ENCODE peak calls at places on chromosome 17, in eight cellular contexts. R is epithelial cell of esophagus, J is cardiac muscle cell, V is mammary epithelial cell, W is endothelial cell, D is MM.1S, Y is NB4, O is GM23338. Z is an unnamed sample.

GRCh38 chr17:74430706-74431567 is 951 bp upstream of the GPRC5C start:
- DNase-seq in R (peak), J (peak), V (peak), W (peak), D (no peak), Y (peak), O (peak), Z (peak)

GRCh38 chr17:56973520-56973919 is 4.4 kb upstream of the SCPEP1 start:
- DNase-seq in R (peak), J (no peak), V (peak), W (no peak), D (no peak), Y (no peak), O (no peak), Z (no peak)

GRCh38 chr17:17388657-17389496 is 85.7 kb downstream of the NT5M start:
- DNase-seq in R (no peak), J (no peak), V (no peak), W (no peak), D (no peak), Y (no peak), O (no peak), Z (no peak)

GRCh38 chr17:8060274-8060673 is 21.4 kb downstream of the ALOX15B start:
- DNase-seq in R (peak), J (peak), V (peak), W (peak), D (peak), Y (peak), O (peak), Z (peak)

GRCh38 chr17:72719582-72720493 is 372.6 kb downstream of the SLC39A11 start:
- DNase-seq in R (peak), J (peak), V (no peak), W (no peak), D (no peak), Y (peak), O (no peak), Z (no peak)

GRCh38 chr17:5881849-5882248 is 188.3 kb upstream of the WSCD1 start:
- DNase-seq in R (no peak), J (no peak), V (no peak), W (no peak), D (no peak), Y (no peak), O (no peak), Z (no peak)

GRCh38 chr17:7329360-7330098 is 394 bp upstream of the NEURL4 start:
- DNase-seq in R (peak), J (peak), V (peak), W (peak), D (peak), Y (peak), O (peak), Z (peak)

GRCh38 chr17:59366040-59366757 is 34.7 kb downstream of the YPEL2 start:
- DNase-seq in R (no peak), J (no peak), V (no peak), W (no peak), D (no peak), Y (peak), O (peak), Z (no peak)

GRCh38 chr17:80219777-80220708 is at the start of the genes SGSH and SLC26A11:
- DNase-seq in R (peak), J (peak), V (peak), W (peak), D (peak), Y (peak), O (peak), Z (peak)

GRCh38 chr17:28908640-28909098 is 5.8 kb upstream of the DHRS13 start:
- DNase-seq in R (peak), J (peak), V (peak), W (no peak), D (no peak), Y (no peak), O (no peak), Z (no peak)

GRCh38 chr17:65546579-65546978 is 14.9 kb downstream of the AXIN2 start:
- DNase-seq in R (no peak), J (no peak), V (no peak), W (no peak), D (no peak), Y (no peak), O (no peak), Z (no peak)

GRCh38 chr17:73550561-73550960 is 93.7 kb downstream of the SDK2 start:
- DNase-seq in R (peak), J (no peak), V (peak), W (no peak), D (no peak), Y (no peak), O (no peak), Z (no peak)

GRCh38 chr17:65659512-65659911 is 98.1 kb upstream of the AXIN2 start:
- DNase-seq in R (no peak), J (no peak), V (no peak), W (no peak), D (no peak), Y (no peak), O (no peak), Z (no peak)

GRCh38 chr17:8391711-8392110 is 5.9 kb downstream of the RNF222 start:
- DNase-seq in R (peak), J (peak), V (peak), W (no peak), D (no peak), Y (no peak), O (no peak), Z (no peak)

GRCh38 chr17:6506679-6507231 is 49.6 kb downstream of the PITPNM3 start:
- DNase-seq in R (peak), J (peak), V (peak), W (no peak), D (no peak), Y (no peak), O (no peak), Z (no peak)

GRCh38 chr17:67779098-67779672 is 46.1 kb upstream of the BPTF start:
- DNase-seq in R (peak), J (peak), V (peak), W (peak), D (peak), Y (peak), O (peak), Z (peak)

GRCh38 chr17:65055708-65056638 is 567 bp downstream of the GNA13 start:
- DNase-seq in R (peak), J (no peak), V (peak), W (peak), D (peak), Y (peak), O (peak), Z (peak)

GRCh38 chr17:21385281-21385845 is 9.2 kb downstream of the KCNJ12 start:
- DNase-seq in R (no peak), J (no peak), V (no peak), W (no peak), D (no peak), Y (no peak), O (no peak), Z (no peak)

GRCh38 chr17:4545217-4545951 is 9.8 kb downstream of the MYBBP1A start:
- DNase-seq in R (no peak), J (no peak), V (no peak), W (peak), D (no peak), Y (no peak), O (no peak), Z (no peak)

GRCh38 chr17:49680314-49680713 is 2.4 kb upstream of the SPOP start:
- DNase-seq in R (no peak), J (no peak), V (no peak), W (no peak), D (no peak), Y (no peak), O (no peak), Z (no peak)

GRCh38 chr17:80881321-80881720 is 110.3 kb upstream of the CHMP6 start:
- DNase-seq in R (no peak), J (no peak), V (no peak), W (no peak), D (no peak), Y (no peak), O (no peak), Z (no peak)

GRCh38 chr17:5378566-5379207 is 40.8 kb downstream of the NUP88 start:
- DNase-seq in R (no peak), J (no peak), V (no peak), W (no peak), D (no peak), Y (no peak), O (no peak), Z (no peak)

GRCh38 chr17:68294196-68294555 is 2.9 kb downstream of the ARSG start:
- DNase-seq in R (no peak), J (no peak), V (no peak), W (no peak), D (no peak), Y (peak), O (peak), Z (no peak)

GRCh38 chr17:71530227-71530626 is 590.6 kb upstream of the SOX9 start:
- DNase-seq in R (peak), J (no peak), V (peak), W (no peak), D (no peak), Y (no peak), O (no peak), Z (no peak)

GRCh38 chr17:79011451-79012147 is 2.0 kb upstream of the CANT1 start:
- DNase-seq in R (peak), J (peak), V (peak), W (no peak), D (no peak), Y (no peak), O (no peak), Z (no peak)

GRCh38 chr17:2871720-2872119 is 75.5 kb downstream of the RAP1GAP2 start:
- DNase-seq in R (peak), J (no peak), V (peak), W (no peak), D (no peak), Y (no peak), O (no peak), Z (no peak)

GRCh38 chr17:17921192-17922082 is 50.8 kb downstream of the TOM1L2 start:
- DNase-seq in R (peak), J (peak), V (peak), W (no peak), D (no peak), Y (peak), O (peak), Z (no peak)

DNA sequence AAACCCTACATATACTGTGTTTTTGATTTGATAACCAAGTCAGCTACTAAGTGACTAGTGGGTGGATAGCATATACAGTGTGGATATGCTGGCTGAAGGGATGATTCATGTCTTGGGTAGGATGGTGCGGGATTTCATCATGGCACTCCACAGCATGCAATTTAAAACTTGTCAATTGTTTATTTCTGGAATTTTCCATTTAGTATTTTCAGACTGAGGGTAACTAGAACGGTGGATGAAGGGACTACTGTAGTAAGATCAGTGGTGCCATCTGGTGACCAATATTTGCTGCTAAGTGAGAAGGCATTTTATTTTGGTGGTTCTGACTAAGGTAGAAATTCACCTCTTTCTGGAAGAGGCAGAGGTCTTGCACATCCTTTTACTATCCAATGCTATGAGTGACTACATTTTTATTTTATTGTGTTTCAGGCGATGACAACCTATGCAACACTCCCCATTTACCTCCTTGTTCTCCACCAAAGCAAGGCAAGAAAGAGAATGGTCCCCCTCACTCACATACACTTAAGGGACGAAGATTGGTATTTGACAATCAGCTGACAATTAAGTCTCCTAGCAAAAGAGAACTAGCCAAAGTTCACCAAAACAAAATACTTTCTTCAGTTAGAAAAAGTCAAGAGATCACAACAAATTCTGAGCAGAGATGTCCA is 3.1 kb downstream of the CDC6 start:
- DNase-seq in R (peak), J (peak), V (peak), W (peak), D (peak), Y (peak), O (peak), Z (peak)
- TF ChIP-seq CTCF in R (peak), J (peak), V (peak), W (peak), D (peak), Y (peak), O (peak), Z (peak)

GRCh38 chr17:55453836-55454557 is 32.4 kb upstream of the MMD start:
- DNase-seq in R (no peak), J (no peak), V (no peak), W (no peak), D (no peak), Y (no peak), O (peak), Z (no peak)

GRCh38 chr17:55451758-55452468 is 30.3 kb upstream of the MMD start:
- DNase-seq in R (no peak), J (peak), V (peak), W (no peak), D (no peak), Y (no peak), O (no peak), Z (no peak)

GRCh38 chr17:55456307-55457240 is 34.9 kb upstream of the MMD start:
- DNase-seq in R (no peak), J (no peak), V (no peak), W (no peak), D (no peak), Y (no peak), O (no peak), Z (no peak)

GRCh38 chr17:55458287-55458900 is 36.8 kb upstream of the MMD start:
- DNase-seq in R (no peak), J (no peak), V (no peak), W (no peak), D (no peak), Y (no peak), O (no peak), Z (no peak)

DNA sequence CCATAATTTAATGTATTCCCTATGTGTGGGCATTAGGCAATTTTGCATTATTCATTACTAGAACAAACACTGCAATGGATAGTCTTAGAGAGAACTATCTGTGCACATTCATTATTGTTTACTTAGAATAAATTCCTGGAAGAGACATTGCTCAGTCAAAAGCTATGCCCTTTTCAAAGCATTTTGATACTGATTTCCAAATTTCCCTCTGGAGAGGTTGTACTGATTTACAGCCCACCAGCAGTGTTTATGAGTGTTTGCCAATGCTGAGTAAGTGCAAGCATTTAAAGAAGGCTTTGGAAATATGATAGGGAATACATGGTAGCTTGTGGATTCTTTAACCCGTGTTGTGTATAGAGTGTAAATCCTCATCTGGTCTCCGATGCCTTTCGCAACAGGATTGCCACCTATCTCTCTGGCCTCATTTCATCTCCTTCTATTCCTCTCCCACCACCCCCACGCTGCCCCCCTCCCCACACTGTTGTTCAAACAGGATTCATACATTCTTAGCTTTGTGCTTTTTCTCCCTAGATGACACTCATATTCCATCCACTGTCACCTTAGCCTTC is 33.4 kb upstream of the MMD start:
- DNase-seq in R (peak), J (peak), V (no peak), W (no peak), D (no peak), Y (no peak), O (no peak), Z (no peak)
- TF ChIP-seq CTCF in R (no peak), J (no peak), V (no peak), W (no peak), D (no peak), Y (no peak), O (no peak), Z (no peak)

GRCh38 chr17:36768355-36768754 is 167.0 kb downstream of the MRM1 start:
- DNase-seq in R (no peak), J (no peak), V (no peak), W (no peak), D (no peak), Y (no peak), O (peak), Z (no peak)
- TF ChIP-seq CTCF in R (no peak), J (peak), V (peak), W (no peak), D (no peak), Y (peak), O (peak), Z (no peak)

GRCh38 chr17:33925650-33926049 is 329.4 kb upstream of the CCL2 start:
- DNase-seq in R (no peak), J (no peak), V (no peak), W (no peak), D (no peak), Y (no peak), O (no peak), Z (no peak)

GRCh38 chr17:33924105-33924504 is 331.0 kb upstream of the CCL2 start:
- DNase-seq in R (no peak), J (no peak), V (no peak), W (no peak), D (no peak), Y (no peak), O (no peak), Z (no peak)

GRCh38 chr17:33929181-33929724 is 325.8 kb upstream of the CCL2 start:
- DNase-seq in R (no peak), J (no peak), V (no peak), W (peak), D (no peak), Y (no peak), O (peak), Z (no peak)

GRCh38 chr17:33922971-33923370 is 332.1 kb upstream of the CCL2 start:
- DNase-seq in R (no peak), J (no peak), V (no peak), W (no peak), D (no peak), Y (no peak), O (no peak), Z (no peak)

DNA sequence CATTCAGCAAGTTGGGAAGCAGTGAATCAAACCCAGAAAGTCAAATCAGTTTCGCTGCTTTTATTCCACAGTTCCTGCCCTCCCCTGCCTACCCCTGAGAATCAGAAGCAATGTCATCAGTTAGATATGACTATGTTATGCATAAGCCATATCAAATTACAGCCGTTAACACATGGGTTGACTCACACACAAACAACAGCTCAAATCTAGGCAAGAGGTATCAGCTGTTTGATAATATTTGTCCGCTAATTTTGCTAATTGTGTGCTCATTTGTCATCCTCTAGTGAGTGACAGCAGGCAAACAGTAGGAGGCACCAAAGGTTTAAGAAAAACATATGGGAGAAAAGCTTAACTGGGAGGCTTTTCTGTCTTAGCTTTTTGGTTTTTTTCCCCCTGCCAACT is 327.4 kb upstream of the CCL2 start:
- DNase-seq in R (peak), J (peak), V (no peak), W (no peak), D (peak), Y (peak), O (peak), Z (peak)
- TF ChIP-seq CTCF in R (no peak), J (no peak), V (no peak), W (peak), D (peak), Y (no peak), O (peak), Z (no peak)

DNA sequence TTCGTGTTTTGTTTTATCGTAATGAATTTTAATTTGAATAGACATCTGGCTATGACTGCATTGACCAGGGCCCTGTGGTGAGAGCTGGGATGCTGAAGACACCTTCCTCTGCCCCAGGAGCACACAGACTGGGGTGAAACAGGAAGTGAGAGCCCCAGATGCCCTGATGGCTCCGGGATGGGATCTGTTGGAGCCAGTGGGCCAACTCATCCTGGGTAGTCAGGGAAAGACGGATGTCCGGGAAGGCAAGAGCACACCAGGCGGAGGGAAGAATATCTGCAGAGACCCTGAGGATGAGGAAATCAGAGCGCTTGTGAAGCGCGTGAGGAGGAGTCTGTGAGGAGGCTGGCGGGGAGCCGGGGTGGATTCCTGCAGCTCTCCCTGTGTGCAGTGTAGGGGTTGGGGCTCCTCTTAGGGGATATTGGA is 71.5 kb upstream of the LGALS9 start:
- DNase-seq in R (no peak), J (peak), V (no peak), W (no peak), D (no peak), Y (no peak), O (no peak), Z (no peak)
- TF ChIP-seq CTCF in R (no peak), J (peak), V (no peak), W (no peak), D (no peak), Y (no peak), O (no peak), Z (no peak)